ENCODE peak calls at places on chromosome 1, in seven cellular contexts. One of them, this sample, is unnamed.

GRCh38 chr1:200415693-200416593 is 6.1 kb upstream of the ZNF281 start:
- DNase-seq in MM.1S: peak
- DNase-seq in GM03348: peak
- DNase-seq in H9: no peak
- DNase-seq in neural crest cell: no peak
- DNase-seq in NCI-H1105 treated with DMSO at 0.1 percent for 48 hours: no peak
- DNase-seq in cardiac fibroblast: peak
- DNase-seq in this sample: no peak

GRCh38 chr1:221740941-221741363 is 937 bp downstream of the DUSP10 start:
- DNase-seq in MM.1S: no peak
- DNase-seq in GM03348: no peak
- DNase-seq in H9: no peak
- DNase-seq in neural crest cell: no peak
- DNase-seq in NCI-H1105 treated with DMSO at 0.1 percent for 48 hours: peak
- DNase-seq in cardiac fibroblast: peak
- DNase-seq in this sample: no peak

GRCh38 chr1:169511339-169512028 is 25.7 kb upstream of the SLC19A2 start:
- DNase-seq in MM.1S: no peak
- DNase-seq in GM03348: peak
- DNase-seq in H9: no peak
- DNase-seq in neural crest cell: no peak
- DNase-seq in NCI-H1105 treated with DMSO at 0.1 percent for 48 hours: no peak
- DNase-seq in cardiac fibroblast: peak
- DNase-seq in this sample: no peak

GRCh38 chr1:24927886-24928630 is 2.0 kb downstream of the RUNX3 start:
- DNase-seq in MM.1S: no peak
- DNase-seq in GM03348: no peak
- DNase-seq in H9: no peak
- DNase-seq in neural crest cell: no peak
- DNase-seq in NCI-H1105 treated with DMSO at 0.1 percent for 48 hours: no peak
- DNase-seq in cardiac fibroblast: peak
- DNase-seq in this sample: no peak

GRCh38 chr1:109977657-109978378 is 6.7 kb upstream of the AHCYL1 start:
- DNase-seq in MM.1S: no peak
- DNase-seq in GM03348: peak
- DNase-seq in H9: no peak
- DNase-seq in neural crest cell: no peak
- DNase-seq in NCI-H1105 treated with DMSO at 0.1 percent for 48 hours: no peak
- DNase-seq in cardiac fibroblast: no peak
- DNase-seq in this sample: no peak

GRCh38 chr1:229953736-229954326 is 113.2 kb upstream of the GALNT2 start:
- DNase-seq in MM.1S: peak
- DNase-seq in GM03348: no peak
- DNase-seq in H9: no peak
- DNase-seq in neural crest cell: no peak
- DNase-seq in NCI-H1105 treated with DMSO at 0.1 percent for 48 hours: no peak
- DNase-seq in cardiac fibroblast: no peak
- DNase-seq in this sample: no peak

GRCh38 chr1:44672254-44672955 is 1.9 kb downstream of the TMEM53 start:
- DNase-seq in MM.1S: no peak
- DNase-seq in GM03348: no peak
- DNase-seq in H9: peak
- DNase-seq in neural crest cell: peak
- DNase-seq in NCI-H1105 treated with DMSO at 0.1 percent for 48 hours: no peak
- DNase-seq in cardiac fibroblast: peak
- DNase-seq in this sample: no peak

GRCh38 chr1:163928080-163928479 is 606.3 kb downstream of the NUF2 start:
- DNase-seq in MM.1S: no peak
- DNase-seq in GM03348: no peak
- DNase-seq in H9: no peak
- DNase-seq in neural crest cell: no peak
- DNase-seq in NCI-H1105 treated with DMSO at 0.1 percent for 48 hours: no peak
- DNase-seq in cardiac fibroblast: no peak
- DNase-seq in this sample: no peak

GRCh38 chr1:64004451-64004850 is 199.0 kb upstream of the UBE2U start:
- DNase-seq in MM.1S: no peak
- DNase-seq in GM03348: no peak
- DNase-seq in H9: peak
- DNase-seq in neural crest cell: no peak
- DNase-seq in NCI-H1105 treated with DMSO at 0.1 percent for 48 hours: no peak
- DNase-seq in cardiac fibroblast: no peak
- DNase-seq in this sample: no peak

GRCh38 chr1:65429806-65430205 is 9.3 kb downstream of the LEPR start:
- DNase-seq in MM.1S: no peak
- DNase-seq in GM03348: peak
- DNase-seq in H9: no peak
- DNase-seq in neural crest cell: no peak
- DNase-seq in NCI-H1105 treated with DMSO at 0.1 percent for 48 hours: no peak
- DNase-seq in cardiac fibroblast: peak
- DNase-seq in this sample: no peak

GRCh38 chr1:101953623-101954022 is 43.1 kb downstream of the OLFM3 start:
- DNase-seq in MM.1S: no peak
- DNase-seq in GM03348: no peak
- DNase-seq in H9: no peak
- DNase-seq in neural crest cell: no peak
- DNase-seq in NCI-H1105 treated with DMSO at 0.1 percent for 48 hours: no peak
- DNase-seq in cardiac fibroblast: no peak
- DNase-seq in this sample: no peak

GRCh38 chr1:111538343-111539035 is 35.1 kb upstream of the ADORA3 start:
- DNase-seq in MM.1S: no peak
- DNase-seq in GM03348: peak
- DNase-seq in H9: no peak
- DNase-seq in neural crest cell: no peak
- DNase-seq in NCI-H1105 treated with DMSO at 0.1 percent for 48 hours: no peak
- DNase-seq in cardiac fibroblast: peak
- DNase-seq in this sample: no peak

GRCh38 chr1:167173516-167174184 is 47.0 kb upstream of the POU2F1 start:
- DNase-seq in MM.1S: no peak
- DNase-seq in GM03348: no peak
- DNase-seq in H9: no peak
- DNase-seq in neural crest cell: no peak
- DNase-seq in NCI-H1105 treated with DMSO at 0.1 percent for 48 hours: no peak
- DNase-seq in cardiac fibroblast: peak
- DNase-seq in this sample: no peak

GRCh38 chr1:38045431-38046332 is 911 bp downstream of the POU3F1 start:
- DNase-seq in MM.1S: no peak
- DNase-seq in GM03348: no peak
- DNase-seq in H9: peak
- DNase-seq in neural crest cell: no peak
- DNase-seq in NCI-H1105 treated with DMSO at 0.1 percent for 48 hours: peak
- DNase-seq in cardiac fibroblast: peak
- DNase-seq in this sample: no peak

GRCh38 chr1:7975212-7975865 is 13.8 kb downstream of the PARK7 start:
- DNase-seq in MM.1S: no peak
- DNase-seq in GM03348: peak
- DNase-seq in H9: peak
- DNase-seq in neural crest cell: peak
- DNase-seq in NCI-H1105 treated with DMSO at 0.1 percent for 48 hours: peak
- DNase-seq in cardiac fibroblast: peak
- DNase-seq in this sample: peak

GRCh38 chr1:43978551-43979260 is at the start of gene B4GALT2:
- DNase-seq in MM.1S: peak
- DNase-seq in GM03348: peak
- DNase-seq in H9: peak
- DNase-seq in neural crest cell: no peak
- DNase-seq in NCI-H1105 treated with DMSO at 0.1 percent for 48 hours: peak
- DNase-seq in cardiac fibroblast: peak
- DNase-seq in this sample: peak

GRCh38 chr1:172499636-172500141 is 33.3 kb upstream of the SUCO start:
- DNase-seq in MM.1S: no peak
- DNase-seq in GM03348: peak
- DNase-seq in H9: no peak
- DNase-seq in neural crest cell: no peak
- DNase-seq in NCI-H1105 treated with DMSO at 0.1 percent for 48 hours: no peak
- DNase-seq in cardiac fibroblast: peak
- DNase-seq in this sample: no peak

GRCh38 chr1:221994939-221995338 is 253.1 kb upstream of the DUSP10 start:
- DNase-seq in MM.1S: no peak
- DNase-seq in GM03348: peak
- DNase-seq in H9: no peak
- DNase-seq in neural crest cell: no peak
- DNase-seq in NCI-H1105 treated with DMSO at 0.1 percent for 48 hours: no peak
- DNase-seq in cardiac fibroblast: peak
- DNase-seq in this sample: no peak

GRCh38 chr1:90721210-90722194 is 4.4 kb upstream of the BARHL2 start:
- DNase-seq in MM.1S: peak
- DNase-seq in GM03348: peak
- DNase-seq in H9: peak
- DNase-seq in neural crest cell: peak
- DNase-seq in NCI-H1105 treated with DMSO at 0.1 percent for 48 hours: peak
- DNase-seq in cardiac fibroblast: peak
- DNase-seq in this sample: peak

GRCh38 chr1:38151399-38151798 is 104.8 kb upstream of the POU3F1 start:
- DNase-seq in MM.1S: no peak
- DNase-seq in GM03348: no peak
- DNase-seq in H9: no peak
- DNase-seq in neural crest cell: no peak
- DNase-seq in NCI-H1105 treated with DMSO at 0.1 percent for 48 hours: peak
- DNase-seq in cardiac fibroblast: no peak
- DNase-seq in this sample: no peak

GRCh38 chr1:192474080-192474683 is 101.4 kb upstream of the RGS1 start:
- DNase-seq in MM.1S: peak
- DNase-seq in GM03348: peak
- DNase-seq in H9: no peak
- DNase-seq in neural crest cell: peak
- DNase-seq in NCI-H1105 treated with DMSO at 0.1 percent for 48 hours: peak
- DNase-seq in cardiac fibroblast: peak
- DNase-seq in this sample: peak

GRCh38 chr1:158329807-158330206 is 1.5 kb downstream of the CD1B start:
- DNase-seq in MM.1S: peak
- DNase-seq in GM03348: no peak
- DNase-seq in H9: no peak
- DNase-seq in neural crest cell: no peak
- DNase-seq in NCI-H1105 treated with DMSO at 0.1 percent for 48 hours: peak
- DNase-seq in cardiac fibroblast: no peak
- DNase-seq in this sample: no peak

GRCh38 chr1:36420409-36420808 is 22.7 kb upstream of the LSM10 start:
- DNase-seq in MM.1S: no peak
- DNase-seq in GM03348: peak
- DNase-seq in H9: no peak
- DNase-seq in neural crest cell: no peak
- DNase-seq in NCI-H1105 treated with DMSO at 0.1 percent for 48 hours: no peak
- DNase-seq in cardiac fibroblast: peak
- DNase-seq in this sample: no peak